ENCODE peak calls at places on chromosome 13, in ten cellular contexts. B, X, I, A, G, F, M, E, O and Q are unnamed samples.

GRCh38 chr13:25683662-25684370 is 312.0 kb downstream of the ATP8A2 start:
- DNase-seq in B (no peak), X (no peak), I (no peak), A (no peak), G (no peak), F (no peak), M (no peak), E (no peak), O (no peak), Q (no peak)

GRCh38 chr13:52447815-52448552 is 2.5 kb downstream of the VPS36 start:
- DNase-seq in B (no peak), X (no peak), I (no peak), A (peak), G (no peak), F (no peak), M (no peak), E (no peak), O (no peak), Q (no peak)

GRCh38 chr13:26474286-26474685 is 83.2 kb upstream of the WASF3 start:
- DNase-seq in B (no peak), X (no peak), I (no peak), A (no peak), G (no peak), F (no peak), M (no peak), E (no peak), O (no peak), Q (no peak)

GRCh38 chr13:51674276-51674675 is 90.0 kb downstream of the WDFY2 start:
- DNase-seq in B (no peak), X (no peak), I (no peak), A (no peak), G (peak), F (peak), M (no peak), E (peak), O (no peak), Q (no peak)

GRCh38 chr13:99926014-99926731 is 45.4 kb downstream of the ZIC5 start:
- DNase-seq in B (no peak), X (peak), I (no peak), A (peak), G (no peak), F (no peak), M (no peak), E (no peak), O (peak), Q (no peak)

GRCh38 chr13:36030670-36031331 is 100.4 kb downstream of the DCLK1 start:
- DNase-seq in B (no peak), X (no peak), I (no peak), A (peak), G (no peak), F (no peak), M (no peak), E (no peak), O (peak), Q (no peak)

GRCh38 chr13:104086205-104086604 is 1020.0 kb upstream of the SLC10A2 start:
- DNase-seq in B (no peak), X (no peak), I (no peak), A (peak), G (no peak), F (no peak), M (no peak), E (no peak), O (peak), Q (no peak)

GRCh38 chr13:109783447-109783814 is 3.0 kb downstream of the IRS2 start:
- DNase-seq in B (no peak), X (no peak), I (no peak), A (no peak), G (no peak), F (no peak), M (peak), E (peak), O (no peak), Q (no peak)

GRCh38 chr13:108902557-108903155 is 273.2 kb downstream of the MYO16 start:
- DNase-seq in B (no peak), X (no peak), I (no peak), A (no peak), G (no peak), F (no peak), M (no peak), E (no peak), O (no peak), Q (no peak)

GRCh38 chr13:111664696-111665095 is 344.3 kb downstream of the TEX29 start:
- DNase-seq in B (no peak), X (no peak), I (no peak), A (no peak), G (no peak), F (no peak), M (no peak), E (no peak), O (no peak), Q (no peak)

GRCh38 chr13:80802946-80803345 is 462.0 kb upstream of the SPRY2 start:
- DNase-seq in B (no peak), X (no peak), I (no peak), A (no peak), G (no peak), F (no peak), M (no peak), E (peak), O (no peak), Q (no peak)

GRCh38 chr13:111253334-111253872 is 67.0 kb upstream of the TEX29 start:
- DNase-seq in B (no peak), X (no peak), I (no peak), A (no peak), G (no peak), F (no peak), M (no peak), E (no peak), O (peak), Q (no peak)

GRCh38 chr13:36950920-36951319 is 30.9 kb upstream of the SMAD9 start:
- DNase-seq in B (no peak), X (no peak), I (no peak), A (no peak), G (no peak), F (no peak), M (no peak), E (no peak), O (no peak), Q (no peak)

GRCh38 chr13:39040206-39040605 is 1.9 kb downstream of the NHLRC3 start:
- DNase-seq in B (no peak), X (no peak), I (no peak), A (no peak), G (no peak), F (no peak), M (no peak), E (no peak), O (peak), Q (no peak)

GRCh38 chr13:61954092-61954491 is 538.4 kb upstream of the PCDH20 start:
- DNase-seq in B (no peak), X (no peak), I (no peak), A (peak), G (no peak), F (no peak), M (no peak), E (no peak), O (peak), Q (no peak)

GRCh38 chr13:106277483-106278154 is 257.8 kb downstream of the EFNB2 start:
- DNase-seq in B (peak), X (no peak), I (no peak), A (no peak), G (no peak), F (no peak), M (no peak), E (no peak), O (no peak), Q (no peak)

GRCh38 chr13:33058816-33059215 is 42.6 kb downstream of the KL start:
- DNase-seq in B (no peak), X (no peak), I (no peak), A (no peak), G (no peak), F (no peak), M (no peak), E (no peak), O (no peak), Q (no peak)

GRCh38 chr13:20702945-20703784 is at the start of gene IL17D:
- DNase-seq in B (no peak), X (peak), I (peak), A (no peak), G (no peak), F (peak), M (peak), E (peak), O (no peak), Q (no peak)

GRCh38 chr13:71867101-71867814 is at the start of gene DACH1:
- DNase-seq in B (peak), X (peak), I (peak), A (peak), G (peak), F (peak), M (no peak), E (peak), O (peak), Q (no peak)

GRCh38 chr13:89061821-89062220 is 1390.7 kb downstream of the SLITRK5 start:
- DNase-seq in B (no peak), X (no peak), I (no peak), A (no peak), G (no peak), F (no peak), M (no peak), E (no peak), O (no peak), Q (no peak)

GRCh38 chr13:38519229-38519910 is 167.5 kb upstream of the FREM2 start:
- DNase-seq in B (no peak), X (no peak), I (no peak), A (no peak), G (no peak), F (no peak), M (no peak), E (no peak), O (no peak), Q (no peak)

GRCh38 chr13:34086281-34086680 is 268.3 kb downstream of the RFC3 start:
- DNase-seq in B (no peak), X (no peak), I (no peak), A (no peak), G (no peak), F (no peak), M (no peak), E (no peak), O (no peak), Q (no peak)
- TF ChIP-seq CTCF in B (no peak), X (no peak), I (no peak), A (no peak), G (no peak), F (no peak), M (no peak), E (no peak), O (no peak), Q (no peak)

GRCh38 chr13:101149735-101150380 is 266.4 kb downstream of the NALCN start:
- DNase-seq in B (no peak), X (peak), I (no peak), A (peak), G (no peak), F (no peak), M (no peak), E (peak), O (peak), Q (no peak)
- TF ChIP-seq CTCF in B (no peak), X (peak), I (peak), A (peak), G (no peak), F (peak), M (no peak), E (no peak), O (peak), Q (peak)

GRCh38 chr13:91699863-91700262 is 301.4 kb downstream of the GPC5 start:
- DNase-seq in B (no peak), X (no peak), I (no peak), A (no peak), G (no peak), F (no peak), M (no peak), E (no peak), O (no peak), Q (no peak)
- TF ChIP-seq CTCF in B (no peak), X (no peak), I (peak), A (no peak), G (no peak), F (no peak), M (no peak), E (no peak), O (no peak), Q (peak)

GRCh38 chr13:98470920-98471319 is 106.0 kb downstream of the STK24 start:
- DNase-seq in B (no peak), X (no peak), I (no peak), A (no peak), G (peak), F (no peak), M (no peak), E (no peak), O (no peak), Q (no peak)

GRCh38 chr13:98466634-98467236 is 110.2 kb downstream of the STK24 start:
- DNase-seq in B (peak), X (peak), I (peak), A (peak), G (peak), F (no peak), M (no peak), E (peak), O (peak), Q (no peak)

GRCh38 chr13:98468929-98469328 is 108.0 kb downstream of the STK24 start:
- DNase-seq in B (no peak), X (no peak), I (no peak), A (no peak), G (peak), F (no peak), M (no peak), E (no peak), O (no peak), Q (no peak)

GRCh38 chr13:98467263-98467985 is 109.5 kb downstream of the STK24 start:
- DNase-seq in B (no peak), X (no peak), I (no peak), A (no peak), G (peak), F (no peak), M (no peak), E (no peak), O (no peak), Q (no peak)

DNA sequence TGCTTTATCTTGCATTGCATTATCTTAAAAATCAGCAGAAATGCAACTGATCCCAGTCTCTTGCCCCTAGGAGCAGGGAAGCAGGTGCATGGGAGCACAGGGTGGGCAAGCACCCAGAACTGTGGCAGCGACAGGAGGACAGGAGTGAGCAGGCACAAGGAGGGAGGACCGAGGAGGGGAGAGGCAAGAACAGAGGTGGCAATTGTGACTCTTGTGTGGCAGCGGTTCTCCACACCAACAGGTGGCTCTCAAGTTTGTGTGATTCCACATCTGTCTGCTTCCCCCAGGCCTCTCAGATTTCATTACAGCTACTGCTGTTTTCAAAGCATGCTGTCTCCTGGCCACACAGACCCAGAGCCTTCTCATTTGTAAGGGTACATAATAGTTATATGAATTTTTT is 108.6 kb downstream of the STK24 start:
- DNase-seq in B (no peak), X (no peak), I (no peak), A (no peak), G (peak), F (no peak), M (no peak), E (no peak), O (no peak), Q (no peak)
- TF ChIP-seq CTCF in B (no peak), X (no peak), I (no peak), A (no peak), G (no peak), F (no peak), M (no peak), E (no peak), O (no peak), Q (no peak)

GRCh38 chr13:45473627-45474026 is 8.9 kb downstream of the COG3 start:
- DNase-seq in B (no peak), X (no peak), I (no peak), A (no peak), G (no peak), F (no peak), M (no peak), E (no peak), O (no peak), Q (no peak)
- TF ChIP-seq CTCF in B (peak), X (peak), I (peak), A (no peak), G (no peak), F (no peak), M (peak), E (no peak), O (peak), Q (peak)